ENCODE peak calls at places on chromosome 22, in nine cellular contexts. F is HTR-8/SVneo; O is A549; H is NCI-H774; D is stimulated activated CD8-positive, alpha-beta memory T cell treated with anti-CD3 and anti-CD28 coated beads, Interleukin-2, amount 100 ng/mL, for 1 hour; L is Kasumi-1; I is H9; E is activated gamma-delta T cell; R is IMR-90. A is an unnamed sample.

GRCh38 chr22:48842583-48842945 is 985.1 kb downstream of the BRD1 start:
- DNase-seq in F (no peak), O (no peak), H (no peak), D (no peak), L (no peak), I (no peak), E (no peak), R (no peak), A (no peak)

GRCh38 chr22:37197451-37198289 is 9.6 kb upstream of the C1QTNF6 start:
- DNase-seq in F (no peak), O (peak; percentile 96), H (no peak), D (no peak), L (no peak), I (no peak), E (no peak), R (peak; percentile 61), A (no peak)

GRCh38 chr22:20268350-20269012 is 363 bp upstream of the RTN4R start:
- DNase-seq in F (no peak), O (peak; percentile 44), H (peak; percentile 19), D (peak; percentile 16), L (peak; percentile 19), I (peak; percentile 60), E (peak; percentile 31), R (peak; percentile 19), A (no peak)

GRCh38 chr22:27580311-27580897 is 221.2 kb downstream of the MN1 start:
- DNase-seq in F (no peak), O (peak; percentile 12), H (no peak), D (no peak), L (no peak), I (no peak), E (no peak), R (no peak), A (no peak)

GRCh38 chr22:17115311-17115710 is 5.8 kb downstream of the TMEM121B start:
- DNase-seq in F (no peak), O (no peak), H (no peak), D (no peak), L (no peak), I (no peak), E (no peak), R (no peak), A (no peak)

GRCh38 chr22:49632199-49633009 is 195.3 kb downstream of the BRD1 start:
- DNase-seq in F (peak; percentile 70), O (peak; percentile 55), H (no peak), D (no peak), L (no peak), I (peak; percentile 80), E (no peak), R (peak; percentile 28), A (no peak)

GRCh38 chr22:31646186-31647019 is 15.6 kb downstream of the PISD start:
- DNase-seq in F (peak; percentile 66), O (peak; percentile 59), H (no peak), D (no peak), L (no peak), I (no peak), E (no peak), R (peak; percentile 100), A (no peak)

GRCh38 chr22:24170632-24171031 is 10.7 kb upstream of the SUSD2 start:
- DNase-seq in F (no peak), O (no peak), H (no peak), D (no peak), L (no peak), I (no peak), E (no peak), R (no peak), A (no peak)